ENCODE peak calls at places on chromosomes 2 and 18, in five cellular contexts. B, D, A, U and T are unnamed samples.

GRCh38 chr2:121810959-121811853 is 55.8 kb downstream of the TSN start:
- DNase-seq in B (peak), D (peak), A (no peak), U (peak), T (peak)

GRCh38 chr2:84946204-84947009 is 24.6 kb upstream of the KCMF1 start:
- DNase-seq in B (no peak), D (no peak), A (no peak), U (peak), T (no peak)

GRCh38 chr2:178990533-178991241 is 59.2 kb downstream of the CCDC141 start:
- DNase-seq in B (no peak), D (no peak), A (no peak), U (no peak), T (no peak)

GRCh38 chr2:5938566-5938896 is 246.3 kb downstream of the SOX11 start:
- DNase-seq in B (no peak), D (no peak), A (no peak), U (no peak), T (peak)

GRCh38 chr2:182064024-182064880 is 78.6 kb downstream of the PPP1R1C start:
- DNase-seq in B (no peak), D (no peak), A (no peak), U (peak), T (no peak)

GRCh38 chr2:57828221-57828620 is 218.4 kb upstream of the VRK2 start:
- DNase-seq in B (no peak), D (no peak), A (no peak), U (no peak), T (peak)

GRCh38 chr2:85506768-85507181 is 32.2 kb upstream of the MAT2A start:
- DNase-seq in B (no peak), D (no peak), A (no peak), U (peak), T (no peak)

GRCh38 chr2:215137741-215138340 is 585 bp downstream of the ABCA12 start:
- DNase-seq in B (no peak), D (no peak), A (no peak), U (peak), T (no peak)

GRCh38 chr18:55284614-55285013 is 303.4 kb downstream of the TCF4 start:
- DNase-seq in B (no peak), D (no peak), A (no peak), U (no peak), T (no peak)

GRCh38 chr2:175363719-175364118 is 182.2 kb upstream of the ATP5MC3 start:
- DNase-seq in B (no peak), D (no peak), A (no peak), U (no peak), T (no peak)

GRCh38 chr2:25797607-25798488 is 80.4 kb downstream of the ASXL2 start:
- DNase-seq in B (no peak), D (no peak), A (no peak), U (no peak), T (no peak)

GRCh38 chr18:23493654-23494053 is 9.7 kb upstream of the RMC1 start:
- DNase-seq in B (no peak), D (no peak), A (no peak), U (no peak), T (peak)

GRCh38 chr18:23883277-23883790 is 131.2 kb upstream of the TTC39C start:
- DNase-seq in B (no peak), D (no peak), A (no peak), U (peak), T (no peak)

GRCh38 chr2:120914839-120915521 is 179.3 kb downstream of the GLI2 start:
- DNase-seq in B (no peak), D (no peak), A (no peak), U (peak), T (peak)

GRCh38 chr2:101528501-101528900 is 53.6 kb upstream of the RFX8 start:
- DNase-seq in B (no peak), D (no peak), A (no peak), U (no peak), T (no peak)

GRCh38 chr2:232527905-232528470 is 2.0 kb downstream of the CHRND start:
- DNase-seq in B (no peak), D (no peak), A (no peak), U (no peak), T (no peak)

GRCh38 chr2:88658890-88659881 is 31.9 kb upstream of the EIF2AK3 start:
- DNase-seq in B (peak), D (no peak), A (no peak), U (peak), T (peak)

GRCh38 chr18:79988079-79988924 is at the start of gene TXNL4A:
- DNase-seq in B (peak), D (peak), A (no peak), U (peak), T (peak)
- H2BK5ac ChIP-seq in B (no peak), D (no peak), A (peak), U (peak), T (no peak)

GRCh38 chr18:70181725-70182124 is 23.8 kb downstream of the RTTN start:
- DNase-seq in B (no peak), D (no peak), A (no peak), U (no peak), T (no peak)

GRCh38 chr18:70181015-70181414 is 24.5 kb downstream of the RTTN start:
- DNase-seq in B (no peak), D (no peak), A (no peak), U (peak), T (peak)

GRCh38 chr18:70182548-70182947 is 22.9 kb downstream of the RTTN start:
- DNase-seq in B (no peak), D (no peak), A (no peak), U (no peak), T (no peak)

GRCh38 chr18:70188113-70188512 is 17.4 kb downstream of the RTTN start:
- DNase-seq in B (no peak), D (no peak), A (no peak), U (peak), T (no peak)

GRCh38 chr18:70183441-70183840 is 22.0 kb downstream of the RTTN start:
- DNase-seq in B (no peak), D (no peak), A (no peak), U (no peak), T (no peak)
- H3K27ac ChIP-seq in B (no peak), D (no peak), A (no peak), U (no peak), T (no peak)

GRCh38 chr2:60567092-60567491 is 13.6 kb upstream of the BCL11A start:
- DNase-seq in B (no peak), D (no peak), A (no peak), U (no peak), T (no peak)

GRCh38 chr2:60565472-60565871 is 12.0 kb upstream of the BCL11A start:
- DNase-seq in B (no peak), D (no peak), A (no peak), U (peak), T (peak)

GRCh38 chr2:60569680-60570111 is 16.2 kb upstream of the BCL11A start:
- DNase-seq in B (no peak), D (no peak), A (no peak), U (no peak), T (peak)

GRCh38 chr2:60567919-60568874 is 14.7 kb upstream of the BCL11A start:
- DNase-seq in B (no peak), D (no peak), A (no peak), U (no peak), T (no peak)

DNA sequence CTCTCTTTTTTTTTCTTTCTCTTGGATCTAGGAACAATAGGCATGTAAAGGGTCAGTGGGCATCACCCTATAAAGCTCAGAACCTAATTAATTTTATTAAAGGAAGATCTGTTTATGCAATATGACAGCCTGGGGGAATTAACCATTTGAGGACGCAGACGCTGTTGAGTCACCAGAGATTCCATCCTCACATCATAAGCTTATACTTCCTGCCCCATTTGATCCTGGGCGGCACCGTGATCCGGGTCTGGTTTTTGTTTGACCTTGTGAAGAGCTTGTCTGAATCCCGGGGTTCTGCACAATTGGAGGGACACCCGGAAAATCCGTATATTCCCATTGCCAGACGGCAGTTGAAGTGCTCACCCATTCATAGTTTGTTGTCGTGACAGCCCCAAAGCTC is 16.8 kb upstream of the BCL11A start:
- DNase-seq in B (no peak), D (no peak), A (no peak), U (no peak), T (no peak)
- H3K9ac ChIP-seq in B (no peak), D (no peak), A (no peak), U (no peak), T (no peak)

GRCh38 chr2:55232084-55232862 is at the start of the genes CLHC1 and RPS27A:
- DNase-seq in B (peak), D (peak), A (peak), U (peak), T (peak)
- H2BK5ac ChIP-seq in B (peak), D (no peak), A (peak), U (peak), T (peak)

GRCh38 chr2:119478188-119479065 is 45.9 kb downstream of the SCTR start:
- DNase-seq in B (peak), D (no peak), A (no peak), U (no peak), T (no peak)
- H3K27ac ChIP-seq in B (no peak), D (no peak), A (no peak), U (no peak), T (no peak)

DNA sequence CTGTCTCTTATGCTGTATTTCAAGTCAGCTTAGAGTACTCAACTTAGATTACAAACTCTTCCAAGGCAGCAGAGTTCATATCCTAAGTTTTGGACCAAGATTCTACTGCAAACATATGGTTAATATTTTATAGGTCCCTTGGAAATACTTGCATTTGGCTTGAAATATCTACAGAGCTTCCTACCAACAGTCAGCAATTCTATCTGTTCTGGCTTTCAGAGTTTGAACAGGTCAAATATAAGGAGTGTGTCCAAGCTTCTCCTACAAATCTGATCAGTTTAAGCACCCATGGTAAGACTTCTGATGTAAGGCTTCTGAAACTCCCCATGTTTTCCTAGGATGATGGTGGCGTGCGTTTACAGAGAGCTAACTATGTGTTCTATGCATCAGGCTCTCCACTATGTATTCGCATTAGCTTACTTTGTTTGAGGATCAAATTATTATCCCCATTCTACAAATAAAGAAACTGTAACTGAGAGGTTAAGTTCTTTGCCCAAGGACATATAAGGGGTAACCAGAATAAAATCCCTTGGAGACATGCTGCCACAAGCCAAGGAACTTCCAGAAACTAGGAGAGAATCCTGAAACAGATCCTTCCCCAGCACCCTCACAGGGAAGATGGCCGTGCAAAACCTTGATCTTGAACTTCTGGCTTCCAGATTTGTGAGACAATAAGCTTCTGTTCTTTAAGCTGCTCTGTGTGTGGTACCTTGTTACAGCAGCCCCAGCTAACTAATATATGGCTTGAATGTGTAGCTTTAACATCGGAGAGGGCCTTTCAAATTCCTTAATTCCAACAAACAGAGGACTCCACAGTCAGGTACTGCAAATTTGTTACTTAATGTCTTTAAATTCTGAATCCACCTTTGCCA is 55.1 kb downstream of the ATP8B1 start:
- DNase-seq in B (no peak), D (no peak), A (no peak), U (no peak), T (no peak)
- H3K9ac ChIP-seq in B (no peak), D (no peak), A (no peak), U (no peak), T (no peak)